ENCODE peak calls at places on chromosomes 11 and 22, in six cellular contexts. B is A549, V is HEK293T, H is K562, X is IMR-90, C is HepG2. J is an unnamed sample.

GRCh38 chr11:69772646-69773045 is 2.5 kb downstream of the FGF4 start:
- DNase-seq in B (no peak), V (no peak), H (no peak), X (no peak), C (no peak), J (no peak)

GRCh38 chr22:45516163-45516562 is 13.5 kb downstream of the FBLN1 start:
- DNase-seq in B (no peak), V (no peak), H (no peak), X (no peak), C (no peak), J (no peak)

GRCh38 chr11:115912484-115912945 is 408.3 kb upstream of the CADM1 start:
- DNase-seq in B (no peak), V (peak; percentile 21), H (no peak), X (peak; percentile 25), C (no peak), J (no peak)

GRCh38 chr22:25987948-25988347 is 181.3 kb upstream of the SEZ6L start:
- DNase-seq in B (no peak), V (no peak), H (no peak), X (no peak), C (no peak), J (no peak)

GRCh38 chr11:15845261-15845660 is 511.1 kb downstream of the SOX6 start:
- DNase-seq in B (no peak), V (no peak), H (no peak), X (no peak), C (no peak), J (no peak)

GRCh38 chr11:46308632-46309419 is 31.4 kb downstream of the CREB3L1 start:
- DNase-seq in B (peak; percentile 80), V (peak; percentile 76), H (peak; percentile 88), X (peak; percentile 61), C (peak; percentile 39), J (no peak)

GRCh38 chr11:2257023-2257700 is 13.2 kb downstream of the ASCL2 start:
- DNase-seq in B (no peak), V (no peak), H (no peak), X (no peak), C (no peak), J (no peak)

GRCh38 chr22:48340727-48341709 is 1486.7 kb downstream of the BRD1 start:
- DNase-seq in B (no peak), V (no peak), H (no peak), X (no peak), C (no peak), J (no peak)

GRCh38 chr11:33545941-33546340 is 154.7 kb downstream of the C11orf91 start:
- DNase-seq in B (no peak), V (no peak), H (no peak), X (peak; percentile 57), C (no peak), J (no peak)

GRCh38 chr11:109940816-109941215 is 152.4 kb upstream of the ZC3H12C start:
- DNase-seq in B (peak; percentile 89), V (no peak), H (peak; percentile 65), X (peak; percentile 97), C (no peak), J (no peak)

GRCh38 chr11:11989774-11990744 is 18.4 kb downstream of the DKK3 start:
- DNase-seq in B (no peak), V (no peak), H (no peak), X (no peak), C (no peak), J (no peak)

GRCh38 chr11:18063131-18063530 is 17.1 kb upstream of the TPH1 start:
- DNase-seq in B (no peak), V (no peak), H (no peak), X (no peak), C (no peak), J (no peak)

GRCh38 chr11:46363455-46363920 is 16.2 kb downstream of the DGKZ start:
- DNase-seq in B (no peak), V (no peak), H (no peak), X (peak; percentile 33), C (no peak), J (no peak)

GRCh38 chr11:46489668-46490560 is 98.3 kb upstream of the CHRM4 start:
- DNase-seq in B (peak; percentile 66), V (peak; percentile 58), H (peak; percentile 69), X (peak; percentile 69), C (peak; percentile 59), J (no peak)

GRCh38 chr11:90916706-90917105 is 693.9 kb upstream of the CHORDC1 start:
- DNase-seq in B (no peak), V (no peak), H (no peak), X (no peak), C (no peak), J (no peak)

GRCh38 chr22:19526076-19526701 is 2.0 kb upstream of the CLDN5 start:
- DNase-seq in B (no peak), V (peak; percentile 5), H (no peak), X (no peak), C (no peak), J (no peak)

GRCh38 chr22:45413368-45414211 is at the start of the genes RIBC2 and SMC1B:
- DNase-seq in B (peak; percentile 91), V (peak; percentile 84), H (no peak), X (peak; percentile 57), C (peak; percentile 47), J (peak; percentile 12)

GRCh38 chr22:48204296-48204695 is 1441.8 kb downstream of the TBC1D22A start:
- DNase-seq in B (no peak), V (no peak), H (no peak), X (no peak), C (no peak), J (no peak)

GRCh38 chr11:126607374-126607773 is 251.9 kb downstream of the ST3GAL4 start:
- DNase-seq in B (peak; percentile 44), V (peak; percentile 76), H (peak; percentile 56), X (peak; percentile 66), C (peak; percentile 33), J (no peak)

GRCh38 chr11:291281-292210 is 2.6 kb downstream of the PGGHG start:
- DNase-seq in B (no peak), V (no peak), H (no peak), X (no peak), C (no peak), J (no peak)

GRCh38 chr11:47061429-47062178 is 115.1 kb downstream of the ARFGAP2 start:
- DNase-seq in B (no peak), V (no peak), H (no peak), X (no peak), C (no peak), J (no peak)

GRCh38 chr22:30078320-30079311 is 1.6 kb upstream of the HORMAD2 start:
- DNase-seq in B (no peak), V (no peak), H (no peak), X (no peak), C (no peak), J (peak; percentile 74)

GRCh38 chr11:11215058-11215815 is 137.8 kb downstream of the CSNK2A3 start:
- DNase-seq in B (no peak), V (no peak), H (no peak), X (no peak), C (no peak), J (no peak)

GRCh38 chr11:41245184-41245583 is 214.3 kb downstream of the LRRC4C start:
- DNase-seq in B (no peak), V (no peak), H (no peak), X (no peak), C (no peak), J (no peak)

GRCh38 chr11:3802016-3802790 is 4.8 kb upstream of the NUP98 start:
- DNase-seq in B (peak; percentile 78), V (no peak), H (no peak), X (peak; percentile 58), C (no peak), J (no peak)

GRCh38 chr11:13311570-13311969 is 34.0 kb downstream of the BMAL1 start:
- DNase-seq in B (no peak), V (no peak), H (no peak), X (no peak), C (no peak), J (no peak)

GRCh38 chr22:39808087-39808486 is 85.5 kb downstream of the ENTHD1 start:
- DNase-seq in B (peak; percentile 36), V (peak; percentile 57), H (peak; percentile 42), X (peak; percentile 6), C (peak; percentile 30), J (no peak)
- TF ChIP-seq BHLHE40 in B (no peak), V (no peak), H (no peak), X (no peak), C (no peak), J (no peak)

DNA sequence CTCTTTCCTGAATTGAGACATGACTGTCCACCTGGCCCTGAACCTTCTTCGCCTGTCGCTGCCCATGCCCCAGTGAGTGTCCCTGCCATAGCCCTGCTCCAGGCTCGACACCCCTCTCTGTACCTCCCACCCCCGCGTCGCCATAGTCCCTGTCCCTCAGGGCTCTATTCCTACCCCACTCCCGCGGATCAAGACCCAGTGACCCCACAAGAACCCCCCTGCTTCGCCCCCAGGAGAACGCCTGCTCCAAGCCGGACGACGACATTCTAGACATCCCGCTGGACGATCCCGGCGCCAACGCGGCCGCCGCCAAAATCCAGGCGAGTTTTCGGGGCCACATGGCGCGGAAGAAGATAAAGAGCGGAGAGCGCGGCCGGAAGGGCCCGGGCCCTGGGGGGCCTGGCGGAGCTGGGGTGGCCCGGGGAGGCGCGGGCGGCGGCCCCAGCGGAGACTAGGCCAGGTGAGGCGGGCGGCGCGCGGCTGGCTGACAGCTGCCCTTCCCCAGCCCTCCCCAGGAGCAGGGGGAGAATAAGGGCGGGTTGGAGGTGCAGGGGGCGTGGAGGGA is 5.6 kb downstream of the NRGN start:
- DNase-seq in B (no peak), V (no peak), H (no peak), X (no peak), C (no peak), J (no peak)
- TF ChIP-seq BHLHE40 in B (no peak), V (no peak), H (no peak), X (no peak), C (no peak), J (no peak)

GRCh38 chr22:24965822-24966626 is 13.5 kb downstream of the KIAA1671 start:
- DNase-seq in B (peak; percentile 33), V (no peak), H (no peak), X (no peak), C (peak; percentile 67), J (no peak)

GRCh38 chr22:24973867-24974266 is 21.4 kb downstream of the KIAA1671 start:
- DNase-seq in B (no peak), V (no peak), H (no peak), X (no peak), C (no peak), J (no peak)

GRCh38 chr22:24968066-24968561 is 15.6 kb downstream of the KIAA1671 start:
- DNase-seq in B (no peak), V (no peak), H (no peak), X (no peak), C (no peak), J (no peak)

GRCh38 chr22:24972369-24972768 is 19.9 kb downstream of the KIAA1671 start:
- DNase-seq in B (no peak), V (no peak), H (no peak), X (no peak), C (no peak), J (no peak)

GRCh38 chr22:24969588-24970301 is 17.2 kb downstream of the KIAA1671 start:
- DNase-seq in B (no peak), V (no peak), H (no peak), X (no peak), C (peak; percentile 60), J (no peak)
- TF ChIP-seq BHLHE40 in B (no peak), V (no peak), H (no peak), X (no peak), C (no peak), J (no peak)

DNA sequence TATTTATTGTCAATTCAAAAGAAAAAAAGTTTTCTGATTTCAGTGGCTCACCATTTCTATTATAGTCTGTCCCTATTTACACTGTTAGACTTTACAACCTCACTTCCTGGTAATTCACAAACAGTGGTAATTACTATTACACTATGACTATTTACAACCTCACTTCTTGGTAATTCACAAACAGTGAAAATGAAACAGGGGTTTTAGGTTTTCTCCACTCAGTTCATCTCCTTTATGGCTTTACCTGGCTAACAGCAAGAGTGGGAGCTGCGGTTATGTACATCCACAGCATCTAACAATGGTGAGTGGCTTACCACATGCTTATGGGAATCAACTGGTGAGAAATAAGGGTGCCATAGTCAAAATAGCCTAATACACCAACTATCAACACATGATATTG is 166.4 kb downstream of the CASP12 start:
- DNase-seq in B (no peak), V (no peak), H (no peak), X (no peak), C (no peak), J (no peak)
- TF ChIP-seq BHLHE40 in B (no peak), V (no peak), H (no peak), X (no peak), C (no peak), J (no peak)